ENCODE peak calls at places on chromosomes 7 and 10, in five cellular contexts. X is thyroid gland, K is cardiac fibroblast, I is NCI-H82, M is GM10248. E is an unnamed sample.

GRCh38 chr7:108122181-108122580 is 8.0 kb downstream of the LAMB4 start:
- DNase-seq in I (no peak), K (no peak), X (no peak), M (no peak), E (no peak)

GRCh38 chr7:16926283-16926682 is 44.5 kb upstream of the AGR3 start:
- DNase-seq in X (peak), K (peak), M (no peak), I (peak), E (peak)

GRCh38 chr10:102776779-102777417 is 33.1 kb downstream of the WBP1L start:
- DNase-seq in K (peak), X (peak), I (peak), M (no peak), E (peak)

GRCh38 chr7:77897004-77897547 is 98.5 kb downstream of the PHTF2 start:
- DNase-seq in M (no peak), K (no peak), I (no peak), X (no peak), E (no peak)

GRCh38 chr7:137967143-137968018 is 34.5 kb downstream of the CREB3L2 start:
- DNase-seq in I (no peak), X (peak), M (no peak), K (peak), E (no peak)

GRCh38 chr7:117323877-117324699 is 1.2 kb upstream of the WNT2 start:
- DNase-seq in I (no peak), X (peak), K (peak), M (peak), E (no peak)

GRCh38 chr10:107434854-107435253 is 270.3 kb upstream of the SORCS1 start:
- DNase-seq in X (no peak), M (no peak), I (no peak), K (no peak), E (no peak)

GRCh38 chr10:57961487-57961886 is 306.2 kb downstream of the IPMK start:
- DNase-seq in M (no peak), X (no peak), I (no peak), K (no peak), E (no peak)

GRCh38 chr10:36717118-36717517 is 408.3 kb upstream of the ANKRD30A start:
- DNase-seq in K (peak), X (no peak), M (no peak), I (no peak), E (no peak)

GRCh38 chr10:133364645-133365431 is 7.0 kb upstream of the FUOM start:
- DNase-seq in K (no peak), I (no peak), X (no peak), M (no peak), E (no peak)

GRCh38 chr7:44187636-44188416 is 1.4 kb downstream of the GCK start:
- DNase-seq in I (no peak), M (no peak), K (no peak), X (no peak), E (no peak)

GRCh38 chr10:79069325-79070090 is 742 bp downstream of the ZMIZ1 start:
- DNase-seq in M (peak), K (peak), I (peak), X (peak), E (peak)

GRCh38 chr7:95092332-95092731 is 184.9 kb downstream of the PPP1R9A start:
- DNase-seq in X (no peak), I (no peak), K (no peak), M (no peak), E (no peak)

GRCh38 chr10:114698271-114699185 is 40.5 kb upstream of the ABLIM1 start:
- DNase-seq in X (no peak), K (no peak), I (no peak), M (no peak), E (no peak)

GRCh38 chr10:43204943-43205671 is 61.8 kb downstream of the RASGEF1A start:
- DNase-seq in K (peak), I (peak), X (peak), M (peak), E (peak)

GRCh38 chr10:31322647-31323046 is 3.6 kb downstream of the ZEB1 start:
- DNase-seq in I (peak), M (peak), X (no peak), K (peak), E (no peak)

GRCh38 chr10:17144757-17145156 is 15.1 kb upstream of the CUBN start:
- DNase-seq in I (no peak), X (no peak), M (no peak), K (peak), E (no peak)

GRCh38 chr10:6035926-6036575 is 26.1 kb downstream of the IL2RA start:
- DNase-seq in M (no peak), K (no peak), X (no peak), I (no peak), E (no peak)

GRCh38 chr7:81715984-81716588 is 53.8 kb downstream of the HGF start:
- DNase-seq in M (no peak), I (peak), K (peak), X (peak), E (peak)